ENCODE peak calls at places on chromosomes 2 and 18, in five cellular contexts. M, P, Y, C and S are unnamed samples.

GRCh38 chr2:190765386-190766173 is 115.0 kb upstream of the GLS start:
- DNase-seq in P (no peak), C (peak; percentile 26), M (no peak), Y (no peak), S (no peak)

GRCh38 chr2:235215248-235215647 is 263.4 kb downstream of the SH3BP4 start:
- DNase-seq in Y (no peak), C (no peak), P (no peak), M (no peak), S (peak; percentile 23)

GRCh38 chr2:86021396-86022378 is 84.0 kb downstream of the POLR1A start:
- DNase-seq in M (no peak), P (no peak), Y (no peak), C (no peak), S (no peak)

GRCh38 chr2:149004836-149005235 is 33.7 kb upstream of the LYPD6B start:
- DNase-seq in M (no peak), C (no peak), Y (no peak), P (no peak), S (no peak)

GRCh38 chr2:239259603-239260298 is 141.1 kb downstream of the HDAC4 start:
- DNase-seq in M (peak; percentile 44), P (no peak), C (no peak), Y (no peak), S (no peak)

GRCh38 chr2:135844285-135844985 is 7.5 kb upstream of the LCT start:
- DNase-seq in Y (no peak), P (no peak), C (peak; percentile 92), M (no peak), S (no peak)

GRCh38 chr18:37322497-37323035 is 243.0 kb downstream of the CELF4 start:
- DNase-seq in C (no peak), Y (no peak), M (no peak), P (peak; percentile 19), S (peak; percentile 69)

GRCh38 chr2:239463541-239464165 is 62.8 kb upstream of the HDAC4 start:
- DNase-seq in C (peak; percentile 21), P (no peak), Y (no peak), M (no peak), S (peak; percentile 36)

GRCh38 chr18:45540146-45540545 is 75.1 kb upstream of the SLC14A2 start:
- DNase-seq in M (no peak), C (no peak), P (no peak), Y (no peak), S (no peak)

GRCh38 chr18:27994571-27994970 is 182.4 kb downstream of the CDH2 start:
- DNase-seq in P (no peak), Y (no peak), C (no peak), M (no peak), S (no peak)

GRCh38 chr2:113812204-113812603 is 55.8 kb upstream of the SLC35F5 start:
- DNase-seq in Y (no peak), P (no peak), M (no peak), C (no peak), S (no peak)

GRCh38 chr2:46828491-46829239 is 86.9 kb downstream of the MCFD2 start:
- DNase-seq in P (no peak), M (no peak), C (no peak), Y (no peak), S (no peak)

GRCh38 chr18:62242955-62243354 is 55.9 kb downstream of the RELCH start:
- DNase-seq in M (no peak), C (no peak), Y (no peak), P (no peak), S (no peak)

GRCh38 chr2:86314125-86314524 is 23.3 kb downstream of the REEP1 start:
- DNase-seq in C (no peak), M (no peak), Y (no peak), P (no peak), S (no peak)

GRCh38 chr2:4269885-4270284 is 566.5 kb downstream of the DCDC2C start:
- DNase-seq in Y (no peak), C (no peak), M (no peak), P (no peak), S (no peak)

GRCh38 chr2:110153416-110153815 is 37.8 kb upstream of the MALL start:
- DNase-seq in M (no peak), P (no peak), C (no peak), Y (no peak), S (no peak)

GRCh38 chr18:54254265-54254758 is 15.0 kb upstream of the POLI start:
- DNase-seq in P (no peak), Y (no peak), M (no peak), C (peak; percentile 76), S (no peak)

GRCh38 chr18:23994361-23994902 is 20.1 kb upstream of the TTC39C start:
- DNase-seq in C (peak; percentile 43), P (no peak), M (no peak), Y (no peak), S (no peak)

GRCh38 chr18:49321800-49322461 is 138.5 kb downstream of the DYM start:
- DNase-seq in P (no peak), Y (no peak), M (no peak), C (no peak), S (no peak)